ENCODE peak calls at places on chromosomes 13 and 19, in five cellular contexts. One of them, this sample, is unnamed.

GRCh38 chr13:50990540-50991506 is 81.2 kb downstream of the RNASEH2B start:
- DNase-seq in hypothalamus: peak; percentile 20
- DNase-seq in activated CD8-positive, alpha-beta memory T cell treated with anti-CD3 and anti-CD28 coated beads for 24 hours: no peak
- DNase-seq in astrocyte of the spinal cord: peak; percentile 72
- DNase-seq in activated gamma-delta T cell treated with Interleukin-2 at 50 U/mL for 16 hours: no peak
- DNase-seq in this sample: no peak

GRCh38 chr13:81714513-81714912 is 1373.6 kb upstream of the SPRY2 start:
- DNase-seq in activated gamma-delta T cell treated with Interleukin-2 at 50 U/mL for 16 hours: no peak
- DNase-seq in astrocyte of the spinal cord: no peak
- DNase-seq in activated CD8-positive, alpha-beta memory T cell treated with anti-CD3 and anti-CD28 coated beads for 24 hours: no peak
- DNase-seq in hypothalamus: no peak
- DNase-seq in this sample: no peak

GRCh38 chr19:17424743-17425365 is 5.0 kb downstream of the MVB12A start:
- DNase-seq in astrocyte of the spinal cord: peak; percentile 48
- DNase-seq in activated CD8-positive, alpha-beta memory T cell treated with anti-CD3 and anti-CD28 coated beads for 24 hours: peak; percentile 68
- DNase-seq in hypothalamus: peak; percentile 9
- DNase-seq in activated gamma-delta T cell treated with Interleukin-2 at 50 U/mL for 16 hours: no peak
- DNase-seq in this sample: no peak

GRCh38 chr13:70098669-70099068 is 9.0 kb upstream of the ATXN8OS start:
- DNase-seq in activated gamma-delta T cell treated with Interleukin-2 at 50 U/mL for 16 hours: no peak
- DNase-seq in hypothalamus: no peak
- DNase-seq in activated CD8-positive, alpha-beta memory T cell treated with anti-CD3 and anti-CD28 coated beads for 24 hours: no peak
- DNase-seq in astrocyte of the spinal cord: peak; percentile 23
- DNase-seq in this sample: no peak

GRCh38 chr19:58581227-58582141 is 8.3 kb upstream of the MZF1 start:
- DNase-seq in hypothalamus: no peak
- DNase-seq in activated CD8-positive, alpha-beta memory T cell treated with anti-CD3 and anti-CD28 coated beads for 24 hours: peak; percentile 96
- DNase-seq in activated gamma-delta T cell treated with Interleukin-2 at 50 U/mL for 16 hours: peak; percentile 89
- DNase-seq in astrocyte of the spinal cord: peak; percentile 84
- DNase-seq in this sample: peak; percentile 93

GRCh38 chr13:112849500-112849899 is 119.5 kb upstream of the MCF2L start:
- DNase-seq in activated gamma-delta T cell treated with Interleukin-2 at 50 U/mL for 16 hours: no peak
- DNase-seq in hypothalamus: no peak
- DNase-seq in activated CD8-positive, alpha-beta memory T cell treated with anti-CD3 and anti-CD28 coated beads for 24 hours: no peak
- DNase-seq in astrocyte of the spinal cord: peak; percentile 16
- DNase-seq in this sample: no peak

GRCh38 chr13:19382111-19382510 is 179.2 kb downstream of the TPTE2 start:
- DNase-seq in astrocyte of the spinal cord: no peak
- DNase-seq in activated CD8-positive, alpha-beta memory T cell treated with anti-CD3 and anti-CD28 coated beads for 24 hours: no peak
- DNase-seq in hypothalamus: no peak
- DNase-seq in activated gamma-delta T cell treated with Interleukin-2 at 50 U/mL for 16 hours: no peak
- DNase-seq in this sample: no peak

GRCh38 chr13:95880346-95880745 is 172.9 kb downstream of the UGGT2 start:
- DNase-seq in hypothalamus: no peak
- DNase-seq in activated gamma-delta T cell treated with Interleukin-2 at 50 U/mL for 16 hours: no peak
- DNase-seq in astrocyte of the spinal cord: peak; percentile 22
- DNase-seq in activated CD8-positive, alpha-beta memory T cell treated with anti-CD3 and anti-CD28 coated beads for 24 hours: no peak
- DNase-seq in this sample: no peak